ENCODE peak calls at places on chromosomes 5 and 9, in seven cellular contexts. A is cardiac fibroblast, P is foreskin fibroblast, D is esophagus squamous epithelium, L is AG04450, Z is stomach, B is RWPE2. O is an unnamed sample.

GRCh38 chr9:131290039-131290766 is 680 bp downstream of the PLPP7 start:
- DNase-seq in D (no peak), L (no peak), Z (no peak), A (peak), B (no peak), P (no peak), O (no peak)

GRCh38 chr5:33423018-33423630 is 17.6 kb upstream of the TARS1 start:
- DNase-seq in B (no peak), Z (no peak), D (no peak), L (no peak), A (peak), P (peak), O (no peak)

GRCh38 chr9:70506159-70506558 is 91.7 kb upstream of the KLF9 start:
- DNase-seq in P (no peak), L (no peak), Z (no peak), A (peak), B (no peak), D (no peak), O (no peak)

GRCh38 chr9:113624721-113625120 is 161.2 kb downstream of the RGS3 start:
- DNase-seq in B (no peak), P (peak), D (no peak), A (peak), L (no peak), Z (no peak), O (no peak)

GRCh38 chr9:68738346-68738745 is 33.3 kb downstream of the PIP5K1B start:
- DNase-seq in P (no peak), D (no peak), L (no peak), A (no peak), Z (no peak), B (no peak), O (no peak)

GRCh38 chr9:105713260-105713938 is 19.1 kb downstream of the TMEM38B start:
- DNase-seq in P (no peak), A (no peak), B (no peak), Z (no peak), D (no peak), L (no peak), O (no peak)

GRCh38 chr9:104319198-104319597 is 184.9 kb upstream of the OR13F1 start:
- DNase-seq in A (no peak), Z (no peak), P (no peak), D (no peak), L (no peak), B (no peak), O (no peak)

GRCh38 chr9:7536310-7536939 is 263.2 kb downstream of the DMAC1 start:
- DNase-seq in Z (peak), B (no peak), D (no peak), P (peak), A (peak), L (peak), O (peak)

GRCh38 chr5:163569284-163569683 is 63.9 kb downstream of the MAT2B start:
- DNase-seq in L (no peak), A (peak), D (no peak), P (no peak), Z (no peak), B (no peak), O (no peak)

GRCh38 chr9:133589454-133590227 is 19.5 kb downstream of the FAM163B start:
- DNase-seq in Z (no peak), D (no peak), B (no peak), L (no peak), A (no peak), P (no peak), O (no peak)

GRCh38 chr5:149732500-149733128 is 2.5 kb downstream of the PPARGC1B start:
- DNase-seq in P (no peak), D (no peak), L (no peak), A (peak), B (no peak), Z (no peak), O (no peak)
- H3K4me3 ChIP-seq in P (peak), D (peak), L (no peak), A (peak), B (peak), Z (peak), O (no peak)

DNA sequence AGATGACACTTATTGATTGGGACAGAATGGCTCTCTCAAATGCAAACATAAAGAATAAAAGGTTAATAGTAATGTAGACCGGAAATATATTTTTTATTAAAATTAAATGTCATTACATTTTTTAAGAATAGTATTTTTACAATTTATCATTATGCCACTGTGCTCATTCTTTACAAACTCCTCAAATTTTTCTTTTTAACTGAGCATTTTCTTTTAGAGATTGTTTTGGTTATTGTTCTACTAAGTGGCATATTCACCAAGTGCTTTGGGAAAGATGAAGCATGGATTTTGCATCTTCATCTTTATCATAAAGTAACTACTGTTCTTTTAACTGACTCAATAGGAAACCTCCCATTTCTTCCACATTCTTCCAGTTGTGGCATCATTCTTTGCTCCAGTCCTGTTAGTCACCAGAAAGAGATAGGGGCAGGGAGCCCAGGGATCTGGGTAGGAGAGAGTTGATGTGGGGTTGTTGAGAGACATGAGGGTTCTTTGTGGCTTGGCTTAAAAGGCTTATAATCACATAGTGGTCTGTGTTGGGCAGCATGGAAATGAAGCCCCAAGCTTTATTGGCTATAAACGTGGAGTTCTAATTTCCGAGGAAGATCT is 69.8 kb downstream of the SYK start:
- DNase-seq in L (no peak), P (no peak), Z (no peak), D (no peak), A (no peak), B (no peak), O (no peak)
- TF ChIP-seq CTCF in L (no peak), P (no peak), Z (no peak), D (no peak), A (no peak), B (peak), O (no peak)

DNA sequence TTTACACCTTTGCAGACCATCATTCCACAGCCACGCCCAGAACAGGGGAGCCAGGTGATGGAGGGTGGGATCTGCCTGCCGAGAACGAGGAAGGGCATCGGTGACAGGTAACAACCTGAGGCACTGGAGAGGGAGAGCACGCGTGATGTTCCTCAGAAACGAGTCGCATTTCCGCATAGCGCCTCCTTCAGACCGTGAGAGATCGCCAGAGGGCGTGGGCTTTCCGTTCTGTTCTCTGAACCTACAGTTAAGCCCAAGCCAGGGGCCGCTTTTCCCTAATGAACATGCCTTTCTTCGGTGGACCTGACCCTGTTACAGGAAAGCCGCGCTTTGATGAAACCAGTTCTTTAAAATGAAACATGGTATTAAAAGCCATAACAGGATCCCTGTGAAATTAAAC is 17.1 kb upstream of the ADAMTS2 start:
- DNase-seq in Z (no peak), B (no peak), P (no peak), A (no peak), L (no peak), D (no peak), O (no peak)
- H3K4me3 ChIP-seq in Z (no peak), B (no peak), P (no peak), A (no peak), L (no peak), D (no peak), O (no peak)

GRCh38 chr5:62661126-62661525 is 82.5 kb downstream of the LRRC70 start:
- DNase-seq in Z (no peak), D (no peak), P (no peak), A (no peak), L (no peak), B (no peak), O (no peak)
- TF ChIP-seq CTCF in Z (no peak), D (no peak), P (no peak), A (no peak), L (no peak), B (no peak), O (no peak)

DNA sequence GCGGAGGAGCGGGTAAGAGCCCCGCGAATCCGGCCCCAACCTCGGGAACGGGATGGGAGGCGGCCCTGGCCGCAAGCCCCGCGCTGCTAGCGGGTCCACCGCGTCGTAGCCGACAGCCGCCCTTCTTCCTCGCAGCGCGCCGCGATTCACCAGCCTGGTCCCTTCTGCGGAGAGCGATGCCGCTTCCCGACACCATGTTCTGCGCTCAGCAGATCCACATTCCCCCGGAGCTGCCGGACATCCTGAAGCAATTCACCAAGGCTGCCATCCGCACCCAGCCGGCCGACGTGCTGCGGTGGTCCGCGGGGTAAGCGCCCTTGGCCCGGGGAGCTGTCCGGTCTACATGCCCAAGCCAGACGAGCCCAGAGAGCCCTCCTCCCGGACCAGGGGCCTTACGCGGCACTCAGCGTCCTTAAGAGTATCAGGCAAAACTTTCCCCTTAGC is 335 bp downstream of the ROPN1L start:
- DNase-seq in P (no peak), A (no peak), Z (no peak), D (no peak), L (no peak), B (no peak), O (no peak)
- H3K4me3 ChIP-seq in P (peak), A (peak), Z (peak), D (peak), L (peak), B (peak), O (peak)

DNA sequence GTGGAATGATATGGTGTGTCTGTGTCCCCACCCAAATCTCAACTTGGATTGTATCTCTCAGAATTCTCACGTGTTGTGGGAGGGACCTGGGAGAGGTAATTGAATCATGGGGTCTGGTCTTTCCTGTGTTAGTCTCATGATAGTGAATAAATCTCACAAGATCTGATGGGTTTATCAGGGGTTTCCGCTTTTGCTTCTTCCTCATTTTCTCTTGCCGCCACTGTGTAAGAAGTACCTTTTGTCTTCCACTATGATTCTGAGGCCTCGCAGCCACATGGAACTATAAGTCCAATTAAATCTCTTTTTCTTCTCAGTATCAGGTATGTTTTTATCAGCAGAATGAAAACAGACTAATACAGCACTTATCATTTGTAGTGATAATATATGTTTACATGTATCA is 29.5 kb upstream of the SPIN1 start:
- DNase-seq in A (no peak), Z (no peak), D (no peak), L (no peak), B (no peak), P (no peak), O (no peak)
- TF ChIP-seq CTCF in A (no peak), Z (no peak), D (no peak), L (no peak), B (no peak), P (no peak), O (no peak)

DNA sequence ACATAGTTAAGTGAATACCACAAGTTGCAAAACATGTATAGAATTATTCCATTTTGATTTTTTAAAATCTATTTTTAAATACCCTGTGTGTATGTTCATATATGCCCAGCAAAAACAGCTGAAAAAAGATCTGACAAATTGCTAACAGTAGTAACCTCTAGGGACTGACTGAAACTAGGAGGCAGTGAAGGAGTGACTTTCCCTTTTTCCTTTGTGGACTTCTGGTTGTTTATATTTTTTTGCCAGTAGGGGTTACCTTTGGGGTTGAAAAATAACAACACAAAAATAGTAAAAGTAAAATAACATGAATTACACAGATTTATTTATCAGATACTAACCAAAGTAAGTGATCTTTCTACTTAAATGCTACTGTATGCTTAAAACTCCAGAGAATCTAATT is 2.9 kb downstream of the MEGF9 start:
- DNase-seq in B (no peak), D (no peak), P (no peak), Z (no peak), A (no peak), L (no peak), O (no peak)
- H3K4me3 ChIP-seq in B (no peak), D (peak), P (peak), Z (peak), A (no peak), L (no peak), O (no peak)

DNA sequence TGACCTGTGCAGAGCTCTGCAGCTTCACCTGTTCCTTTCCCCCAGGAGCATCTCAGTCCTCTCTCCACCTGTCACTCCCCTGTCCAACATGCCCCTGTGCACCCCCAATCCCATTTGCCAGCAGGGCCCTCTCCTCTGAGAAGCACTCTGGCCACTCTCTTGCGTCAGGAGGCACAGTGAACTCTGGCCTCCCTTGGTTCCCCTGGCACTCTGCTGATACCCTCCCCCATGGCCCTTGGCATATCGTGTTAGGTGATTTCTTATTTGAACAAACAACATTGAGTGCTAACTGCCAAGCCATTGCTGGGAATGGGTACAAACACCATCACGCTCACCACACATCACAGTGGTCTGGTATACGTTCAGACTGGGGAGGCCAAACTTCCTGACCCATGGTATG is 20.9 kb upstream of the TNIP1 start:
- DNase-seq in B (no peak), D (no peak), Z (peak), P (no peak), L (no peak), A (no peak), O (no peak)
- TF ChIP-seq CTCF in B (no peak), D (no peak), Z (no peak), P (no peak), L (no peak), A (no peak), O (no peak)

GRCh38 chr9:35318741-35319140 is 156.9 kb downstream of the UNC13B start:
- DNase-seq in A (peak), P (no peak), D (no peak), Z (no peak), L (no peak), B (no peak), O (no peak)

GRCh38 chr9:35322075-35322885 is 160.5 kb downstream of the UNC13B start:
- DNase-seq in L (no peak), Z (no peak), P (no peak), D (no peak), A (no peak), B (no peak), O (no peak)
- H3K4me3 ChIP-seq in L (no peak), Z (no peak), P (no peak), D (no peak), A (no peak), B (no peak), O (no peak)